ENCODE peak calls at places on chromosomes 3 and 15, in five cellular contexts. X is ELR, F is heart right ventricle, B is retinal pigment epithelial cell, W is GM12878. H is an unnamed sample.

GRCh38 chr3:150766742-150767141 is 3.8 kb upstream of the SIAH2 start:
- DNase-seq in X (no peak), B (no peak), F (no peak), W (no peak), H (no peak)

GRCh38 chr3:7282988-7283387 is 422.1 kb downstream of the GRM7 start:
- DNase-seq in B (no peak), F (no peak), X (no peak), W (no peak), H (no peak)

GRCh38 chr3:43867673-43868072 is 176.9 kb downstream of the ABHD5 start:
- DNase-seq in F (no peak), X (peak; percentile 56), W (no peak), B (no peak), H (no peak)

GRCh38 chr15:21267686-21268395 is 172.5 kb downstream of the POTEB3 start:
- DNase-seq in F (no peak), X (no peak), B (peak; percentile 34), W (no peak), H (no peak)

GRCh38 chr15:41911691-41912345 is 18.0 kb upstream of the SPTBN5 start:
- DNase-seq in X (no peak), F (no peak), W (no peak), B (no peak), H (no peak)

GRCh38 chr3:178699810-178700209 is 163.6 kb downstream of the KCNMB2 start:
- DNase-seq in X (no peak), F (peak; percentile 38), W (no peak), B (no peak), H (no peak)

GRCh38 chr15:85964471-85964870 is 115.2 kb upstream of the AGBL1 start:
- DNase-seq in X (no peak), B (no peak), W (no peak), F (no peak), H (no peak)

GRCh38 chr3:152331018-152331541 is 62.4 kb downstream of the MBNL1 start:
- DNase-seq in F (peak; percentile 62), X (peak; percentile 96), W (no peak), B (no peak), H (no peak)

GRCh38 chr15:70447927-70448698 is 315.2 kb downstream of the UACA start:
- DNase-seq in X (no peak), W (no peak), B (no peak), F (peak; percentile 21), H (peak; percentile 34)

GRCh38 chr3:39801216-39801615 is 8.2 kb upstream of the MYRIP start:
- DNase-seq in B (no peak), X (no peak), F (no peak), W (no peak), H (no peak)

GRCh38 chr3:71784914-71785593 is at the start of gene PROK2:
- DNase-seq in X (no peak), F (no peak), W (no peak), B (no peak), H (no peak)

GRCh38 chr3:45508659-45509037 is 85.9 kb upstream of the LIMD1 start:
- DNase-seq in F (no peak), B (no peak), W (no peak), X (no peak), H (no peak)

GRCh38 chr15:101070502-101071273 is 151.5 kb downstream of the LRRK1 start:
- DNase-seq in B (peak; percentile 31), W (no peak), X (peak; percentile 88), F (no peak), H (no peak)

GRCh38 chr3:15317164-15317477 is 15.3 kb downstream of the SH3BP5 start:
- DNase-seq in X (peak; percentile 38), F (no peak), W (no peak), B (no peak), H (no peak)

GRCh38 chr15:49678655-49679054 is 57.8 kb downstream of the DTWD1 start:
- DNase-seq in F (no peak), W (no peak), B (no peak), X (no peak), H (no peak)

GRCh38 chr3:33004205-33004604 is 52.8 kb downstream of the CCR4 start:
- DNase-seq in W (no peak), B (no peak), X (no peak), F (no peak), H (no peak)

GRCh38 chr3:46947981-46948791 is 28.4 kb downstream of the CCDC12 start:
- DNase-seq in X (peak; percentile 44), B (peak; percentile 59), W (no peak), F (peak; percentile 62), H (no peak)

GRCh38 chr15:95557226-95558046 is 773.1 kb upstream of the NR2F2 start:
- DNase-seq in B (peak; percentile 88), W (peak; percentile 12), F (no peak), X (peak; percentile 94), H (no peak)

GRCh38 chr3:79018671-79019136 is 749.1 kb downstream of the ROBO1 start:
- DNase-seq in B (no peak), F (peak; percentile 44), X (peak; percentile 72), W (no peak), H (peak; percentile 15)

GRCh38 chr15:101256756-101257155 is 4.9 kb upstream of the CHSY1 start:
- DNase-seq in B (no peak), W (no peak), X (peak; percentile 44), F (no peak), H (no peak)

GRCh38 chr3:11091791-11092190 is 62.5 kb upstream of the HRH1 start:
- DNase-seq in W (no peak), B (no peak), F (no peak), X (no peak), H (no peak)

GRCh38 chr3:185657691-185658503 is 71.8 kb downstream of the SENP2 start:
- DNase-seq in B (no peak), X (no peak), W (no peak), F (no peak), H (no peak)

GRCh38 chr15:69607101-69607500 is 154.5 kb downstream of the RPLP1 start:
- DNase-seq in W (no peak), F (no peak), X (no peak), B (peak; percentile 89), H (no peak)

GRCh38 chr3:27507111-27507510 is 22.9 kb upstream of the SLC4A7 start:
- DNase-seq in F (no peak), X (peak; percentile 29), B (no peak), W (no peak), H (no peak)

GRCh38 chr3:23246651-23247050 is 43.5 kb downstream of the UBE2E2 start:
- DNase-seq in B (no peak), X (no peak), W (no peak), F (no peak), H (no peak)

GRCh38 chr3:187798531-187799520 is 53.6 kb upstream of the BCL6 start:
- DNase-seq in W (no peak), F (no peak), X (no peak), B (no peak), H (no peak)

GRCh38 chr3:13174803-13175135 is 101.5 kb upstream of the IQSEC1 start:
- DNase-seq in B (no peak), W (no peak), X (no peak), F (no peak), H (no peak)

GRCh38 chr15:74274485-74275038 is 38.4 kb downstream of the CCDC33 start:
- DNase-seq in B (no peak), X (no peak), W (no peak), F (no peak), H (no peak)

GRCh38 chr3:16148783-16149182 is 25.7 kb upstream of the GALNT15 start:
- DNase-seq in X (peak; percentile 21), B (peak; percentile 68), W (no peak), F (peak; percentile 80), H (no peak)

GRCh38 chr3:37519661-37520060 is 342.0 kb upstream of the CTDSPL start:
- DNase-seq in F (peak; percentile 29), B (no peak), W (no peak), X (no peak), H (no peak)

GRCh38 chr3:24129549-24129948 is 184.5 kb downstream of the NR1D2 start:
- DNase-seq in B (peak; percentile 41), F (no peak), W (no peak), X (no peak), H (no peak)

GRCh38 chr3:9890249-9891071 is at the start of gene JAGN1:
- DNase-seq in B (peak; percentile 51), W (peak; percentile 62), F (peak; percentile 92), X (peak; percentile 90), H (peak; percentile 93)

GRCh38 chr3:111076732-111077131 is 5.1 kb downstream of the NECTIN3 start:
- DNase-seq in F (no peak), W (no peak), X (no peak), B (no peak), H (no peak)

GRCh38 chr15:76963596-76963995 is 31.3 kb upstream of the PSTPIP1 start:
- DNase-seq in B (no peak), X (peak; percentile 8), W (no peak), F (no peak), H (no peak)

GRCh38 chr3:96813134-96813819 is 1.1 kb upstream of the EPHA6 start:
- DNase-seq in X (peak; percentile 19), B (peak; percentile 48), F (peak; percentile 50), W (peak; percentile 13), H (peak; percentile 54)

H was measured in GM06990.